ENCODE peak calls at places on chromosomes 2 and 18, in five cellular contexts. One of them, this sample, is unnamed.

GRCh38 chr2:95034818-95035217 is 9.3 kb downstream of the MAL start:
- DNase-seq in pancreas: no peak
- DNase-seq in psoas muscle: no peak
- DNase-seq in prostate gland: no peak
- DNase-seq in naive thymus-derived CD4-positive, alpha-beta T cell: no peak
- DNase-seq in this sample: no peak

GRCh38 chr2:144041612-144042011 is 478.3 kb downstream of the ZEB2 start:
- DNase-seq in pancreas: no peak
- DNase-seq in psoas muscle: no peak
- DNase-seq in prostate gland: no peak
- DNase-seq in naive thymus-derived CD4-positive, alpha-beta T cell: no peak
- DNase-seq in this sample: no peak

GRCh38 chr2:73111300-73112025 is 1.3 kb downstream of the RAB11FIP5 start:
- DNase-seq in pancreas: no peak
- DNase-seq in psoas muscle: peak; percentile 34
- DNase-seq in prostate gland: no peak
- DNase-seq in naive thymus-derived CD4-positive, alpha-beta T cell: peak; percentile 5
- DNase-seq in this sample: no peak

GRCh38 chr2:169716229-169716886 is 17.3 kb upstream of the KLHL23 start:
- DNase-seq in pancreas: peak; percentile 65
- DNase-seq in psoas muscle: no peak
- DNase-seq in prostate gland: peak; percentile 21
- DNase-seq in naive thymus-derived CD4-positive, alpha-beta T cell: no peak
- DNase-seq in this sample: no peak

GRCh38 chr2:94993176-94994062 is 32.1 kb upstream of the MAL start:
- DNase-seq in pancreas: no peak
- DNase-seq in psoas muscle: no peak
- DNase-seq in prostate gland: no peak
- DNase-seq in naive thymus-derived CD4-positive, alpha-beta T cell: no peak
- DNase-seq in this sample: no peak

GRCh38 chr2:45173513-45173912 is 164.3 kb upstream of the SIX2 start:
- DNase-seq in pancreas: no peak
- DNase-seq in psoas muscle: peak; percentile 32
- DNase-seq in prostate gland: no peak
- DNase-seq in naive thymus-derived CD4-positive, alpha-beta T cell: no peak
- DNase-seq in this sample: peak; percentile 78

GRCh38 chr2:10987439-10987838 is 75.7 kb downstream of the KCNF1 start:
- DNase-seq in pancreas: no peak
- DNase-seq in psoas muscle: no peak
- DNase-seq in prostate gland: no peak
- DNase-seq in naive thymus-derived CD4-positive, alpha-beta T cell: no peak
- DNase-seq in this sample: no peak

GRCh38 chr18:44826418-44827259 is 146.0 kb downstream of the SETBP1 start:
- DNase-seq in pancreas: no peak
- DNase-seq in psoas muscle: peak; percentile 41
- DNase-seq in prostate gland: peak; percentile 87
- DNase-seq in naive thymus-derived CD4-positive, alpha-beta T cell: no peak
- DNase-seq in this sample: peak; percentile 93

GRCh38 chr2:214126135-214126534 is 284.7 kb upstream of the VWC2L start:
- DNase-seq in pancreas: no peak
- DNase-seq in psoas muscle: no peak
- DNase-seq in prostate gland: no peak
- DNase-seq in naive thymus-derived CD4-positive, alpha-beta T cell: no peak
- DNase-seq in this sample: no peak

GRCh38 chr2:241514986-241515737 is 6.8 kb upstream of the STK25 start:
- DNase-seq in pancreas: no peak
- DNase-seq in psoas muscle: no peak
- DNase-seq in prostate gland: no peak
- DNase-seq in naive thymus-derived CD4-positive, alpha-beta T cell: no peak
- DNase-seq in this sample: no peak

GRCh38 chr2:218257390-218257981 is 3.3 kb upstream of the GPBAR1 start:
- DNase-seq in pancreas: peak; percentile 15
- DNase-seq in psoas muscle: no peak
- DNase-seq in prostate gland: no peak
- DNase-seq in naive thymus-derived CD4-positive, alpha-beta T cell: peak; percentile 59
- DNase-seq in this sample: no peak

GRCh38 chr2:120473522-120474271 is 127.8 kb downstream of the INHBB start:
- DNase-seq in pancreas: peak; percentile 77
- DNase-seq in psoas muscle: no peak
- DNase-seq in prostate gland: peak; percentile 68
- DNase-seq in naive thymus-derived CD4-positive, alpha-beta T cell: no peak
- DNase-seq in this sample: no peak

GRCh38 chr2:74833418-74834233 is at the start of gene HK2:
- DNase-seq in pancreas: peak; percentile 89
- DNase-seq in psoas muscle: peak; percentile 86
- DNase-seq in prostate gland: peak; percentile 81
- DNase-seq in naive thymus-derived CD4-positive, alpha-beta T cell: peak; percentile 79
- DNase-seq in this sample: peak; percentile 85

GRCh38 chr2:11923935-11924334 is 177.5 kb downstream of the LPIN1 start:
- DNase-seq in pancreas: no peak
- DNase-seq in psoas muscle: no peak
- DNase-seq in prostate gland: no peak
- DNase-seq in naive thymus-derived CD4-positive, alpha-beta T cell: no peak
- DNase-seq in this sample: no peak

GRCh38 chr18:6741290-6741689 is 11.8 kb downstream of the ARHGAP28 start:
- DNase-seq in pancreas: no peak
- DNase-seq in psoas muscle: peak; percentile 20
- DNase-seq in prostate gland: no peak
- DNase-seq in naive thymus-derived CD4-positive, alpha-beta T cell: no peak
- DNase-seq in this sample: peak; percentile 72

GRCh38 chr2:192124576-192124975 is 70.2 kb downstream of the TMEFF2 start:
- DNase-seq in pancreas: no peak
- DNase-seq in psoas muscle: no peak
- DNase-seq in prostate gland: no peak
- DNase-seq in naive thymus-derived CD4-positive, alpha-beta T cell: no peak
- DNase-seq in this sample: no peak

GRCh38 chr2:64640153-64641044 is 13.3 kb downstream of the SERTAD2 start:
- DNase-seq in pancreas: no peak
- DNase-seq in psoas muscle: no peak
- DNase-seq in prostate gland: no peak
- DNase-seq in naive thymus-derived CD4-positive, alpha-beta T cell: no peak
- DNase-seq in this sample: no peak

GRCh38 chr2:144444418-144444817 is 75.5 kb downstream of the ZEB2 start:
- DNase-seq in pancreas: no peak
- DNase-seq in psoas muscle: no peak
- DNase-seq in prostate gland: no peak
- DNase-seq in naive thymus-derived CD4-positive, alpha-beta T cell: no peak
- DNase-seq in this sample: no peak

GRCh38 chr2:241112592-241112991 is 10.5 kb upstream of the MTERF4 start:
- DNase-seq in pancreas: peak; percentile 17
- DNase-seq in psoas muscle: no peak
- DNase-seq in prostate gland: no peak
- DNase-seq in naive thymus-derived CD4-positive, alpha-beta T cell: peak; percentile 25
- DNase-seq in this sample: no peak

GRCh38 chr18:49625021-49625691 is 63.3 kb downstream of the LIPG start:
- DNase-seq in pancreas: no peak
- DNase-seq in psoas muscle: no peak
- DNase-seq in prostate gland: no peak
- DNase-seq in naive thymus-derived CD4-positive, alpha-beta T cell: no peak
- DNase-seq in this sample: no peak

GRCh38 chr2:14567561-14567960 is 65.0 kb upstream of the LRATD1 start:
- DNase-seq in pancreas: no peak
- DNase-seq in psoas muscle: no peak
- DNase-seq in prostate gland: no peak
- DNase-seq in naive thymus-derived CD4-positive, alpha-beta T cell: no peak
- DNase-seq in this sample: no peak

GRCh38 chr18:74397572-74397971 is 59.5 kb downstream of the DIPK1C start:
- DNase-seq in pancreas: no peak
- DNase-seq in psoas muscle: no peak
- DNase-seq in prostate gland: no peak
- DNase-seq in naive thymus-derived CD4-positive, alpha-beta T cell: no peak
- DNase-seq in this sample: no peak
- H3K4me1 ChIP-seq in pancreas: no peaks in the 10 kb centered on the region
- H3K4me1 ChIP-seq in psoas muscle: no peaks in the 10 kb centered on the region
- H3K4me1 ChIP-seq in prostate gland: no peaks in the 10 kb centered on the region
- H3K4me1 ChIP-seq in naive thymus-derived CD4-positive, alpha-beta T cell: peaks cover 4% of the 10 kb centered on the region
- H3K4me1 ChIP-seq in this sample: no peaks in the 10 kb centered on the region

GRCh38 chr2:171600126-171600525 is 77.9 kb downstream of the CYBRD1 start:
- DNase-seq in pancreas: no peak
- DNase-seq in psoas muscle: no peak
- DNase-seq in prostate gland: no peak
- DNase-seq in naive thymus-derived CD4-positive, alpha-beta T cell: no peak
- DNase-seq in this sample: no peak
- H3K27me3 ChIP-seq in pancreas: no peaks in the 10 kb centered on the region
- H3K27me3 ChIP-seq in psoas muscle: no peaks in the 10 kb centered on the region
- H3K27me3 ChIP-seq in prostate gland: no peaks in the 10 kb centered on the region
- H3K27me3 ChIP-seq in naive thymus-derived CD4-positive, alpha-beta T cell: no peaks in the 10 kb centered on the region
- H3K27me3 ChIP-seq in this sample: no peaks in the 10 kb centered on the region

GRCh38 chr18:9926977-9927376 is 13.2 kb downstream of the VAPA start:
- DNase-seq in pancreas: no peak
- DNase-seq in psoas muscle: no peak
- DNase-seq in prostate gland: no peak
- DNase-seq in naive thymus-derived CD4-positive, alpha-beta T cell: no peak
- DNase-seq in this sample: no peak

GRCh38 chr18:9925795-9926194 is 12.0 kb downstream of the VAPA start:
- DNase-seq in pancreas: no peak
- DNase-seq in psoas muscle: no peak
- DNase-seq in prostate gland: no peak
- DNase-seq in naive thymus-derived CD4-positive, alpha-beta T cell: no peak
- DNase-seq in this sample: no peak

GRCh38 chr18:9925369-9925768 is 11.6 kb downstream of the VAPA start:
- DNase-seq in pancreas: no peak
- DNase-seq in psoas muscle: no peak
- DNase-seq in prostate gland: no peak
- DNase-seq in naive thymus-derived CD4-positive, alpha-beta T cell: no peak
- DNase-seq in this sample: no peak

GRCh38 chr18:9927392-9928063 is 13.7 kb downstream of the VAPA start:
- DNase-seq in pancreas: no peak
- DNase-seq in psoas muscle: no peak
- DNase-seq in prostate gland: no peak
- DNase-seq in naive thymus-derived CD4-positive, alpha-beta T cell: no peak
- DNase-seq in this sample: no peak

DNA sequence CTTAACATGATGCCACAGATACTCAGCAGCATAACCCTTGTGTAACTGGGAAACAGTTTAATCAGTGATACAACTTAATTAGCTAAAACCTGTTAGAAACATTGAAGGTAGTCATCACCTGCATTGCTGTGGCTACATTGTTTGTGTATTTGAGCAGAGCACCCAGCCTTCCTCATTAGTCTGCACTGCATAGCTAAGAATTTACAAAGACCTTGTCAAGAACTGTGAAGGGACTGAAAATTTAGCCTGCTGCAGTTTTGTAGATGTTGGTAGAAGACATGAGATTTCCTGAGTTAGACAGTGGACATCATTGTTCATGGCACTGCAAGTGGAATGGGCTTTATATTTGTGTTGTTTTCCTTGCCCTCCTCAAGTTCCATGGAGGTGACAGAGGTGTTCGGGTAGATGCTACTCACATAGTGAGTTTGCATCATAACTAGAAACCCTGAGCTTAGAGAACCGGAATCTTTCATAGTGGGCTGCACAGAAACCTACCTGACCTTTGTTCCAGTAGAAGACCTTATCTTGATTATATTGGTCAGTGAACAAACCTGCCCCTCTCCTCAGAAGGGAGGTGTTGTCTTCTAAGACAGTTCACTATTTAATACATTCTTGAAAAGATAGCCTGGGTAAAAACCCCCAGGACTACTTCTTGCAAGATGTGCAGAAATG is 12.5 kb downstream of the VAPA start:
- DNase-seq in pancreas: no peak
- DNase-seq in psoas muscle: no peak
- DNase-seq in prostate gland: no peak
- DNase-seq in naive thymus-derived CD4-positive, alpha-beta T cell: no peak
- DNase-seq in this sample: no peak
- H3K4me1 ChIP-seq in pancreas: peaks cover 78% of the 10 kb centered on the region
- H3K4me1 ChIP-seq in psoas muscle: peaks cover 99% of the 10 kb centered on the region
- H3K4me1 ChIP-seq in prostate gland: no peaks in the 10 kb centered on the region
- H3K4me1 ChIP-seq in naive thymus-derived CD4-positive, alpha-beta T cell: peaks cover 49% of the 10 kb centered on the region
- H3K4me1 ChIP-seq in this sample: peaks cover 37% of the 10 kb centered on the region

GRCh38 chr2:88122141-88122884 is 5.5 kb downstream of the FABP1 start:
- DNase-seq in pancreas: no peak
- DNase-seq in psoas muscle: no peak
- DNase-seq in prostate gland: no peak
- DNase-seq in naive thymus-derived CD4-positive, alpha-beta T cell: no peak
- DNase-seq in this sample: no peak
- H3K27me3 ChIP-seq in pancreas: no peaks in the 10 kb centered on the region
- H3K27me3 ChIP-seq in psoas muscle: no peaks in the 10 kb centered on the region
- H3K27me3 ChIP-seq in prostate gland: no peaks in the 10 kb centered on the region
- H3K27me3 ChIP-seq in naive thymus-derived CD4-positive, alpha-beta T cell: no peaks in the 10 kb centered on the region
- H3K27me3 ChIP-seq in this sample: peaks cover 5% of the 10 kb centered on the region

GRCh38 chr2:105760191-105760590 is 15.5 kb downstream of the NCK2 start:
- DNase-seq in pancreas: no peak
- DNase-seq in psoas muscle: no peak
- DNase-seq in prostate gland: no peak
- DNase-seq in naive thymus-derived CD4-positive, alpha-beta T cell: no peak
- DNase-seq in this sample: no peak
- H3K4me1 ChIP-seq in pancreas: peaks cover 16% of the 10 kb centered on the region
- H3K4me1 ChIP-seq in psoas muscle: peaks cover 46% of the 10 kb centered on the region
- H3K4me1 ChIP-seq in prostate gland: no peaks in the 10 kb centered on the region
- H3K4me1 ChIP-seq in naive thymus-derived CD4-positive, alpha-beta T cell: peaks cover 83% of the 10 kb centered on the region
- H3K4me1 ChIP-seq in this sample: peaks cover 11% of the 10 kb centered on the region

GRCh38 chr18:34978953-34979608 is 62.1 kb upstream of the MAPRE2 start:
- DNase-seq in pancreas: peak; percentile 57
- DNase-seq in psoas muscle: peak; percentile 53
- DNase-seq in prostate gland: peak; percentile 70
- DNase-seq in naive thymus-derived CD4-positive, alpha-beta T cell: peak; percentile 13
- DNase-seq in this sample: peak; percentile 91

GRCh38 chr18:34976899-34977786 is 64.1 kb upstream of the MAPRE2 start:
- DNase-seq in pancreas: peak; percentile 93
- DNase-seq in psoas muscle: peak; percentile 87
- DNase-seq in prostate gland: peak; percentile 56
- DNase-seq in naive thymus-derived CD4-positive, alpha-beta T cell: peak; percentile 72
- DNase-seq in this sample: peak; percentile 59

GRCh38 chr18:34976534-34976898 is 64.7 kb upstream of the MAPRE2 start:
- DNase-seq in pancreas: no peak
- DNase-seq in psoas muscle: no peak
- DNase-seq in prostate gland: no peak
- DNase-seq in naive thymus-derived CD4-positive, alpha-beta T cell: no peak
- DNase-seq in this sample: no peak

GRCh38 chr18:34978533-34978893 is 62.7 kb upstream of the MAPRE2 start:
- DNase-seq in pancreas: no peak
- DNase-seq in psoas muscle: no peak
- DNase-seq in prostate gland: no peak
- DNase-seq in naive thymus-derived CD4-positive, alpha-beta T cell: no peak
- DNase-seq in this sample: no peak

GRCh38 chr18:34977787-34978532 is 63.3 kb upstream of the MAPRE2 start:
- DNase-seq in pancreas: peak; percentile 84
- DNase-seq in psoas muscle: peak; percentile 57
- DNase-seq in prostate gland: no peak
- DNase-seq in naive thymus-derived CD4-positive, alpha-beta T cell: peak; percentile 28
- DNase-seq in this sample: peak; percentile 32
- H3K27me3 ChIP-seq in pancreas: no peaks in the 10 kb centered on the region
- H3K27me3 ChIP-seq in psoas muscle: no peaks in the 10 kb centered on the region
- H3K27me3 ChIP-seq in prostate gland: no peaks in the 10 kb centered on the region
- H3K27me3 ChIP-seq in naive thymus-derived CD4-positive, alpha-beta T cell: no peaks in the 10 kb centered on the region
- H3K27me3 ChIP-seq in this sample: peaks cover 16% of the 10 kb centered on the region

GRCh38 chr2:19688059-19688458 is 213.7 kb downstream of the TTC32 start:
- DNase-seq in pancreas: no peak
- DNase-seq in psoas muscle: no peak
- DNase-seq in prostate gland: no peak
- DNase-seq in naive thymus-derived CD4-positive, alpha-beta T cell: no peak
- DNase-seq in this sample: no peak
- H3K4me1 ChIP-seq in pancreas: no peaks in the 10 kb centered on the region
- H3K4me1 ChIP-seq in psoas muscle: peaks cover 1% of the 10 kb centered on the region
- H3K4me1 ChIP-seq in prostate gland: no peaks in the 10 kb centered on the region
- H3K4me1 ChIP-seq in naive thymus-derived CD4-positive, alpha-beta T cell: no peaks in the 10 kb centered on the region
- H3K4me1 ChIP-seq in this sample: peaks cover 15% of the 10 kb centered on the region

GRCh38 chr18:47280121-47280520 is 28.7 kb upstream of the SKOR2 start:
- DNase-seq in pancreas: no peak
- DNase-seq in psoas muscle: no peak
- DNase-seq in prostate gland: no peak
- DNase-seq in naive thymus-derived CD4-positive, alpha-beta T cell: no peak
- DNase-seq in this sample: no peak
- H3K27me3 ChIP-seq in pancreas: no peaks in the 10 kb centered on the region
- H3K27me3 ChIP-seq in psoas muscle: peaks cover 5% of the 10 kb centered on the region
- H3K27me3 ChIP-seq in prostate gland: no peaks in the 10 kb centered on the region
- H3K27me3 ChIP-seq in naive thymus-derived CD4-positive, alpha-beta T cell: no peaks in the 10 kb centered on the region
- H3K27me3 ChIP-seq in this sample: no peaks in the 10 kb centered on the region

GRCh38 chr18:35071819-35072247 is 30.6 kb downstream of the MAPRE2 start:
- DNase-seq in pancreas: no peak
- DNase-seq in psoas muscle: no peak
- DNase-seq in prostate gland: no peak
- DNase-seq in naive thymus-derived CD4-positive, alpha-beta T cell: no peak
- DNase-seq in this sample: no peak
- H3K4me1 ChIP-seq in pancreas: peaks cover 13% of the 10 kb centered on the region
- H3K4me1 ChIP-seq in psoas muscle: peaks cover 55% of the 10 kb centered on the region
- H3K4me1 ChIP-seq in prostate gland: no peaks in the 10 kb centered on the region
- H3K4me1 ChIP-seq in naive thymus-derived CD4-positive, alpha-beta T cell: peaks cover 5% of the 10 kb centered on the region
- H3K4me1 ChIP-seq in this sample: peaks cover 48% of the 10 kb centered on the region